ENCODE peak calls at places on chromosomes 11 and 22, in seven cellular contexts. F is astrocyte of the cerebellum, A is fibroblast of pulmonary artery, Z is BE2C, K is neural progenitor cell, S is fibroblast of the aortic adventitia, L is AG04449. O is an unnamed sample.

GRCh38 chr22:20027966-20028854 is 7.3 kb downstream of the TANGO2 start:
- DNase-seq in Z (no peak), L (no peak), A (peak), S (peak), F (no peak), K (no peak), O (no peak)

GRCh38 chr11:126082251-126083109 is 19.8 kb upstream of the CDON start:
- DNase-seq in A (no peak), L (no peak), K (peak), Z (no peak), F (no peak), S (no peak), O (no peak)

GRCh38 chr11:16789560-16790483 is 51.4 kb downstream of the C11orf58 start:
- DNase-seq in S (no peak), K (no peak), L (no peak), A (no peak), F (no peak), Z (no peak), O (no peak)

GRCh38 chr11:134755535-134755934 is 343.5 kb upstream of the B3GAT1 start:
- DNase-seq in F (no peak), Z (no peak), A (no peak), K (no peak), S (no peak), L (no peak), O (no peak)

GRCh38 chr11:19441752-19442553 is 201.2 kb upstream of the E2F8 start:
- DNase-seq in F (peak), K (no peak), S (peak), L (peak), A (peak), Z (peak), O (peak)

GRCh38 chr11:19187880-19188279 is 13.9 kb downstream of the CSRP3 start:
- DNase-seq in Z (no peak), A (no peak), S (no peak), L (no peak), K (peak), F (no peak), O (no peak)

GRCh38 chr11:73784080-73784634 is 3.5 kb upstream of the MRPL48 start:
- DNase-seq in S (peak), K (no peak), Z (no peak), L (no peak), F (no peak), A (no peak), O (no peak)

GRCh38 chr11:65524747-65525658 is at the start of gene SCYL1:
- DNase-seq in S (peak), A (peak), L (no peak), F (peak), Z (peak), K (peak), O (no peak)

DNA sequence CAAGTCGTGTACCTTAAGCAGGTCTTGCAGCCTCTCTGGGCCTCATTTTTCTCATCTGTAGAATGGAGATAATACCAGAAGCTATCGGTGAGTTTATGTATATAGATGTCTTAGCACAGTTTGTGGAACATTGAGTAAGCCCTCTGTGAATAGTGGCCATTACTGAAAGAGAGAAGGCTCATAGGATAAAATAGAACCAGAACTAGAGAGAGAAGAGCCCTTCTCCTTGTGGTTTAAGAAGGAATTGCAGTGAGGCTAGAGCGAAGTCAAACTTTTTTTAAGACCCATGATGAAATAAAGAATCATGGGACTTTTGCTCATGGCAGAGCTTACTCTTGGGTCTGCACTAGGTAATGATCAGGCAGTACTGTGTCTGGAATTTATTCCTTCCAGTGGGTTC is 137.1 kb downstream of the TRIM44 start:
- DNase-seq in K (no peak), Z (no peak), F (no peak), S (no peak), L (no peak), A (no peak), O (no peak)
- TF ChIP-seq CTCF in K (no peak), Z (peak), F (peak), S (peak), L (no peak), A (peak), O (peak)

DNA sequence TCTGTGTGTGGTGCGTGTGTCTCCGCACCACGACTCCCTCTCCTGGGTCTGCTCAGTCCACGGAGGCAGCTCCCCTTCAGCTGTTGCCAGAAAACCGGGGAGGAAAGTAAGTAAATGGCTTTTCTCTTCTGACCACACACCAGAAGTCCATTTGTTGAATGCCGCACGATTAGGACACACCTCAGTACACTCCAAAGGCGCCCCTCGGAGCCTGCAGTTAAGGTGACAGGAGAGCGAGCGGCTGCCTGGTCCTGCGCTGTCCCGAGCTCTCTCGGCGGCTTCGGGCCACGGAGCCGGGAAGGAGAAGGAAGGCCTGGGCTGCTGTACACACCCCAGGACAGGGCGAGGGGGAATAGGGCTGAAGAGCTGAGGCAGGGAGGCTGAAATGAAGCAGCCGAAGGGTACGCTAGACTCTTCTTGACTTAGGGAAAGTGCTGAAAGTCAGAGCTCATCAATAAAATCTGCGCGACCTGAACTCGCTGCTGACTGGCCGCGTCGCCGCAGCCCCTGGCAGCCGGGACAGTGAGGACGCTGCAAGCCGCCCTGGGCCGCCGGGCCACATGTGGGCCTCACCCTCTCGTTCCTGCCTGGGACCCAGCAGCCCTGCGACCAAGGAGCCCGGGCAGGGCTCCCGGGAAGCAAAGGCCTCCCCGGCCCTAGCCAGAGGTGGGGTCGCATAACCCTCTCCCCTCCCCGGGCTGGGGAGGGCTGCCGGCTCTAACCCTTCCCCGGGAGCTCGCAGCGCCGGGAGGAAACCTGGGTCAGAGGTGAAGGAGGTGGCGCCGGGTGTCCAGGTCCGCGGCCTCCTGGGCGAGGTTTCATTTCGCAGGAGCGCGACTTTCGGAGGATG is 1.5 kb upstream of the PAX6 start:
- DNase-seq in K (peak), F (no peak), A (no peak), S (no peak), Z (no peak), L (no peak), O (no peak)
- H3K4me3 ChIP-seq in K (peak), F (peak), A (peak), S (peak), Z (peak), L (peak), O (peak)

GRCh38 chr22:35736701-35737100 is 19.0 kb downstream of the APOL5 start:
- DNase-seq in A (no peak), F (no peak), Z (no peak), K (no peak), L (no peak), S (no peak), O (no peak)

GRCh38 chr22:35739076-35739475 is 21.4 kb downstream of the APOL5 start:
- DNase-seq in S (no peak), F (no peak), K (no peak), L (no peak), Z (no peak), A (no peak), O (no peak)

GRCh38 chr22:35742342-35743100 is 24.8 kb downstream of the APOL5 start:
- DNase-seq in A (peak), Z (peak), L (peak), F (peak), K (no peak), S (peak), O (no peak)

GRCh38 chr22:35740616-35741015 is 22.9 kb downstream of the APOL5 start:
- DNase-seq in K (no peak), Z (no peak), F (no peak), L (no peak), S (no peak), A (no peak), O (no peak)

GRCh38 chr22:35739642-35740041 is 22.0 kb downstream of the APOL5 start:
- DNase-seq in Z (no peak), S (peak), K (peak), L (no peak), A (no peak), F (no peak), O (no peak)
- TF ChIP-seq CTCF in Z (peak), S (peak), K (peak), L (no peak), A (peak), F (peak), O (peak)

GRCh38 chr22:37197451-37198289 is 9.6 kb upstream of the C1QTNF6 start:
- DNase-seq in Z (peak), F (no peak), S (peak), L (no peak), A (peak), K (no peak), O (no peak)
- H3K4me3 ChIP-seq in Z (peak), F (peak), S (peak), L (no peak), A (no peak), K (peak), O (no peak)

DNA sequence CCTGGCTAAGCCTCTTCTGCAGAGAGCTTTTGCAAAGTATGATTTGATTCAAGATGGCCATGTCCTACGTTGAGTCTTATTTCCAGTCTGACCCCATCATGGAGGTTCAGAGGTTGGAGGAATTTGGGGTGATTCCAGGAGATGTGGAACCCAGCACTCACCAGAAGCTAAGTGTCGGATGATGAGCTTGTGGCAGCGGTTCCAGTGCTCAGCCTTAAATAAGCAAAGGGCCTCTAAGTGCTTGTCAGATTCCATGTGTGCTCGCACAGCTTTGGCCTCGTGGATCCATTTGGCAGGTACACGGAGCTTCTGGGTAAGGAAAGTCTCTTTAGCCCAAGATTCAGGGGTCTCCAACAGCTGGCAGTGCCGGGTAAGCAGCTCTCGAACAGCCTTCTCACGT is 11.9 kb upstream of the CHRNA10 start:
- DNase-seq in S (no peak), Z (no peak), L (no peak), K (no peak), F (no peak), A (no peak), O (no peak)
- TF ChIP-seq CTCF in S (no peak), Z (no peak), L (no peak), K (no peak), F (no peak), A (no peak), O (no peak)

GRCh38 chr11:117796456-117797428 is at the start of gene DSCAML1:
- DNase-seq in K (peak), L (no peak), A (no peak), F (no peak), Z (peak), S (no peak), O (no peak)
- H3K4me3 ChIP-seq in K (peak), L (no peak), A (no peak), F (no peak), Z (peak), S (no peak), O (no peak)

DNA sequence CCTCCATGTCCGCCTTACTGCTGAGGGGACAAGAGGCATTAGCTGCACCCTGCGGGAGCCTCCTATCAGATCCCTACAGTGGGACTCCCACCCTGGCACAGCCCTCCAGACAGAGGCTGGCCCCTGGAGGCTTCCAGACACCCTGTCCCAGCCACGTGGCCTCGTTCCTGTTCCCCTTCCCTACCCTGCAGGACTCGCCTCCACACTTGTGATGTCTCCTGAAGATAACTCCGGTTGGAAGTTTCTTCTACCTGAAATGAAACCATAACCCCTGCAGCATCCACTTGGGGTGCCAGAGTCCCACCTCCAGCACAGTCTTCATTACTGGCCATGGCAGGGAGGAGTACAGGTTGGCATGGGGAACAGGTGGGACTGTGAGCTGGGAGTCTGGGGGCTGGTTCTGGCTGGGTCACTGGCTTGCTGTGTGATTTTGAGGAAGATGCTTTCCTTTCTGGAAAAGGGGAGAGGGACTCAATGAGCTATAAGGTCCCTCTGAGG is 4.9 kb upstream of the SH3BP1 start:
- DNase-seq in A (no peak), F (no peak), S (peak), L (no peak), Z (peak), K (no peak), O (no peak)
- TF ChIP-seq CTCF in A (peak), F (peak), S (peak), L (peak), Z (peak), K (no peak), O (peak)